ENCODE peak calls at places on chromosome 1, in nine cellular contexts. H, X, D, P, A, O, J, W and U are unnamed samples.

GRCh38 chr1:62437273-62437945 is 560 bp downstream of the USP1 start:
- DNase-seq in O (no peak), P (peak; percentile 31), H (peak; percentile 23), X (peak; percentile 74), A (no peak), J (no peak), D (no peak), W (no peak), U (no peak)

GRCh38 chr1:180785306-180785705 is 127.4 kb upstream of the KIAA1614 start:
- DNase-seq in J (no peak), D (no peak), A (peak; percentile 54), X (no peak), W (no peak), H (peak; percentile 9), P (no peak), O (no peak), U (no peak)

GRCh38 chr1:89525169-89525855 is 683 bp downstream of the LRRC8B start:
- DNase-seq in P (peak; percentile 51), W (no peak), J (no peak), A (no peak), H (peak; percentile 25), O (no peak), X (peak; percentile 77), D (peak; percentile 63), U (peak; percentile 12)

GRCh38 chr1:162004441-162004950 is 19.2 kb downstream of the OLFML2B start:
- DNase-seq in W (no peak), X (no peak), O (no peak), H (no peak), J (no peak), D (no peak), A (no peak), P (no peak), U (no peak)

GRCh38 chr1:199135901-199136300 is 497.1 kb downstream of the PTPRC start:
- DNase-seq in W (no peak), A (no peak), P (no peak), X (no peak), H (no peak), D (no peak), J (no peak), O (no peak), U (no peak)

GRCh38 chr1:1422465-1423244 is 1.6 kb upstream of the ANKRD65 start:
- DNase-seq in H (no peak), X (no peak), O (no peak), P (peak; percentile 99), D (no peak), W (peak; percentile 49), J (no peak), A (peak; percentile 50), U (no peak)

GRCh38 chr1:153922076-153922837 is 515 bp downstream of the GATAD2B start:
- DNase-seq in A (no peak), J (peak; percentile 60), P (peak; percentile 94), O (no peak), D (no peak), W (no peak), H (no peak), X (peak; percentile 75), U (peak; percentile 40)

GRCh38 chr1:17553970-17554369 is 14.5 kb downstream of the ARHGEF10L start:
- DNase-seq in X (no peak), J (no peak), P (peak; percentile 80), A (peak; percentile 85), H (peak; percentile 76), D (no peak), O (no peak), W (peak; percentile 67), U (no peak)

GRCh38 chr1:201714542-201715276 is 114.2 kb upstream of the IPO9 start:
- DNase-seq in P (peak; percentile 95), D (no peak), O (peak; percentile 40), X (peak; percentile 89), H (peak; percentile 100), W (peak; percentile 99), A (peak; percentile 100), J (no peak), U (no peak)

GRCh38 chr1:172279951-172280350 is 140.5 kb upstream of the C1orf105 start:
- DNase-seq in J (no peak), P (no peak), X (no peak), D (no peak), O (no peak), A (peak; percentile 45), H (peak; percentile 9), W (peak; percentile 20), U (no peak)

GRCh38 chr1:183757061-183757460 is 47.9 kb upstream of the RGL1 start:
- DNase-seq in P (no peak), J (no peak), W (peak; percentile 55), X (no peak), D (no peak), A (peak; percentile 84), O (no peak), H (peak; percentile 53), U (no peak)

GRCh38 chr1:217965156-217965786 is 319.8 kb upstream of the RRP15 start:
- DNase-seq in X (no peak), P (no peak), D (no peak), W (no peak), O (no peak), J (no peak), A (no peak), H (no peak), U (no peak)

GRCh38 chr1:48610628-48611542 is 138.9 kb upstream of the SPATA6 start:
- DNase-seq in H (no peak), J (no peak), X (no peak), W (no peak), A (no peak), O (peak; percentile 13), D (no peak), P (peak; percentile 68), U (no peak)

GRCh38 chr1:93567255-93567918 is 114.2 kb downstream of the BCAR3 start:
- DNase-seq in O (no peak), A (peak; percentile 98), P (peak; percentile 67), X (peak; percentile 67), W (peak; percentile 93), J (no peak), H (peak; percentile 91), D (no peak), U (no peak)

GRCh38 chr1:203870256-203870655 is 8.9 kb downstream of the SNRPE start:
- DNase-seq in O (no peak), H (peak; percentile 28), X (no peak), P (no peak), A (peak; percentile 31), J (no peak), D (no peak), W (no peak), U (no peak)

GRCh38 chr1:153024413-153024812 is 6.6 kb upstream of the SPRR1B start:
- DNase-seq in X (no peak), P (no peak), D (no peak), J (no peak), H (no peak), W (no peak), O (no peak), A (no peak), U (no peak)

GRCh38 chr1:162892916-162893714 is 32.1 kb upstream of the CCDC190 start:
- DNase-seq in W (peak; percentile 15), D (no peak), P (peak; percentile 71), O (no peak), J (no peak), H (peak; percentile 57), X (no peak), A (peak; percentile 55), U (no peak)

GRCh38 chr1:65310078-65310587 is 790 bp downstream of the DNAJC6 start:
- DNase-seq in O (peak; percentile 37), J (no peak), X (no peak), D (no peak), P (peak; percentile 87), W (peak; percentile 9), A (no peak), H (peak; percentile 22), U (no peak)

GRCh38 chr1:55427576-55427975 is 212.4 kb upstream of the USP24 start:
- DNase-seq in J (no peak), O (no peak), P (no peak), A (no peak), W (no peak), H (no peak), D (no peak), X (no peak), U (no peak)
- H3K27ac ChIP-seq in J (no peak overlapping the region), O (no peak overlapping the region), P (no peak overlapping the region), A (peak overlapping the region; percentile 80), W (no peak overlapping the region), H (peak overlapping the region; percentile 97), D (no peak overlapping the region), X (no peak overlapping the region), U (no peak overlapping the region)

GRCh38 chr1:145957443-145958319 is at the start of gene LIX1L:
- DNase-seq in O (peak; percentile 94), H (peak; percentile 97), D (peak; percentile 95), W (peak; percentile 96), J (peak; percentile 93), P (peak; percentile 99), X (peak; percentile 98), A (peak; percentile 96), U (peak; percentile 87)
- H3K27ac ChIP-seq in O (peak within 1 kb of the TSS; percentile 94), H (peak within 1 kb of the TSS; percentile 87), D (peak within 1 kb of the TSS; percentile 77), W (peak within 1 kb of the TSS; percentile 83), J (no peak within 1 kb of the TSS), P (no peak within 1 kb of the TSS), X (peak within 1 kb of the TSS; percentile 89), A (peak within 1 kb of the TSS; percentile 94), U (peak within 1 kb of the TSS; percentile 92)

GRCh38 chr1:3367376-3367775 is 87.1 kb upstream of the ARHGEF16 start:
- DNase-seq in J (no peak), A (no peak), W (no peak), H (no peak), D (no peak), P (no peak), O (no peak), X (no peak), U (no peak)

GRCh38 chr1:3366181-3367051 is 88.0 kb upstream of the ARHGEF16 start:
- DNase-seq in A (peak; percentile 10), X (no peak), P (no peak), D (no peak), O (no peak), J (no peak), W (peak; percentile 47), H (peak; percentile 38), U (no peak)

GRCh38 chr1:3369437-3370076 is 84.9 kb upstream of the ARHGEF16 start:
- DNase-seq in X (no peak), H (peak; percentile 49), A (peak; percentile 78), O (no peak), W (peak; percentile 89), D (no peak), J (no peak), P (no peak), U (no peak)

GRCh38 chr1:3368711-3369436 is 85.6 kb upstream of the ARHGEF16 start:
- DNase-seq in O (no peak), X (no peak), P (no peak), W (no peak), D (no peak), J (no peak), A (no peak), H (no peak), U (no peak)

DNA sequence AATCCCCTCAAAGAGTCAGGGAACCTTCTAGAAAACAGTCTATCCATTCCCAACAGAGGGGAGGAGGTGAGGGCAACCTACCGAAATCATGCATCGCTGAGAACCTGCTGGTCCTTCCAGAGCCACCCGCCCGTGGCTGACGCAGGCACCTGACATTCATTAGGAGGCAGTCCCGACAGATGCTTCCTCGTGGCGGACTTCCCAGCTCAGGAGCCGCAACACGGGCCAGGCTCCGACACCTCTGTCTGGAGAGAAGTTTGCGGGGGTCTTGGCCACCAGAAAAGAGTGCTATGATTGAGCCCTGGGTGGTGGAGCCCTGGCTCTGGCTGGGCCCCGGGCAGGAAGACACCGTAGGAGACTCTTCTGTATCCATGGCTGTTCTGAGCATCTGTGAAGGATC is 86.4 kb upstream of the ARHGEF16 start:
- DNase-seq in D (no peak), O (no peak), J (no peak), W (no peak), A (no peak), H (no peak), P (no peak), X (no peak), U (no peak)
- H3K27ac ChIP-seq in D (no peak overlapping the region), O (no peak overlapping the region), J (no peak overlapping the region), W (no peak overlapping the region), A (no peak overlapping the region), H (no peak overlapping the region), P (no peak overlapping the region), X (no peak overlapping the region), U (no peak overlapping the region)

GRCh38 chr1:13583964-13584791 is 546 bp downstream of the PDPN start:
- DNase-seq in W (no peak), H (peak; percentile 10), J (peak; percentile 56), P (peak; percentile 87), O (no peak), D (no peak), A (no peak), X (no peak), U (no peak)
- H3K27ac ChIP-seq in W (no peak overlapping the region), H (no peak overlapping the region), J (peak overlapping the region; percentile 52), P (peak overlapping the region; percentile 78), O (peak overlapping the region; percentile 66), D (no peak overlapping the region), A (peak overlapping the region; percentile 40), X (peak overlapping the region; percentile 55), U (no peak overlapping the region)